ENCODE peak calls at places on chromosome 14, in ten cellular contexts. One of them, this sample, is unnamed.

GRCh38 chr14:50347521-50347920 is 35.4 kb downstream of the DMAC2L start:
- DNase-seq in neural progenitor cell: no peak
- DNase-seq in left lung: no peak
- DNase-seq in body of pancreas: peak; percentile 28
- DNase-seq in IMR-90: peak; percentile 69
- DNase-seq in HepG2: no peak
- DNase-seq in cardiac muscle cell: peak; percentile 75
- DNase-seq in lower lobe of right lung: no peak
- DNase-seq in suprapubic skin: no peak
- DNase-seq in HCT116: no peak
- DNase-seq in this sample: no peak

GRCh38 chr14:35533357-35534129 is 421 bp upstream of the INSM2 start:
- DNase-seq in HepG2: peak; percentile 70
- DNase-seq in left lung: peak; percentile 89
- DNase-seq in suprapubic skin: no peak
- DNase-seq in IMR-90: peak; percentile 34
- DNase-seq in HCT116: no peak
- DNase-seq in neural progenitor cell: peak; percentile 96
- DNase-seq in lower lobe of right lung: peak; percentile 62
- DNase-seq in cardiac muscle cell: peak; percentile 63
- DNase-seq in body of pancreas: peak; percentile 75
- DNase-seq in this sample: peak; percentile 81

GRCh38 chr14:57725399-57726077 is 140.4 kb downstream of the SLC35F4 start:
- DNase-seq in IMR-90: no peak
- DNase-seq in suprapubic skin: no peak
- DNase-seq in cardiac muscle cell: peak; percentile 72
- DNase-seq in body of pancreas: no peak
- DNase-seq in left lung: no peak
- DNase-seq in HCT116: peak; percentile 53
- DNase-seq in HepG2: peak; percentile 1
- DNase-seq in neural progenitor cell: no peak
- DNase-seq in lower lobe of right lung: no peak
- DNase-seq in this sample: no peak

GRCh38 chr14:99273724-99274345 is 1.8 kb upstream of the BCL11B start:
- DNase-seq in cardiac muscle cell: peak; percentile 38
- DNase-seq in left lung: peak; percentile 73
- DNase-seq in neural progenitor cell: no peak
- DNase-seq in HCT116: no peak
- DNase-seq in HepG2: peak; percentile 14
- DNase-seq in suprapubic skin: peak; percentile 81
- DNase-seq in lower lobe of right lung: no peak
- DNase-seq in IMR-90: no peak
- DNase-seq in body of pancreas: no peak
- DNase-seq in this sample: no peak

GRCh38 chr14:54338696-54339317 is 58.0 kb upstream of the CDKN3 start:
- DNase-seq in neural progenitor cell: peak; percentile 63
- DNase-seq in HepG2: no peak
- DNase-seq in left lung: no peak
- DNase-seq in IMR-90: peak; percentile 57
- DNase-seq in cardiac muscle cell: peak; percentile 80
- DNase-seq in lower lobe of right lung: no peak
- DNase-seq in suprapubic skin: no peak
- DNase-seq in HCT116: peak; percentile 55
- DNase-seq in body of pancreas: no peak
- DNase-seq in this sample: no peak

GRCh38 chr14:77804592-77804991 is 4.7 kb downstream of the ADCK1 start:
- DNase-seq in cardiac muscle cell: peak; percentile 29
- DNase-seq in body of pancreas: no peak
- DNase-seq in suprapubic skin: no peak
- DNase-seq in HepG2: peak; percentile 27
- DNase-seq in neural progenitor cell: peak; percentile 71
- DNase-seq in IMR-90: no peak
- DNase-seq in left lung: no peak
- DNase-seq in HCT116: no peak
- DNase-seq in lower lobe of right lung: no peak
- DNase-seq in this sample: no peak

GRCh38 chr14:76257111-76257803 is 105.5 kb downstream of the GPATCH2L start:
- DNase-seq in HCT116: no peak
- DNase-seq in IMR-90: no peak
- DNase-seq in suprapubic skin: no peak
- DNase-seq in neural progenitor cell: no peak
- DNase-seq in HepG2: no peak
- DNase-seq in body of pancreas: no peak
- DNase-seq in left lung: no peak
- DNase-seq in lower lobe of right lung: no peak
- DNase-seq in cardiac muscle cell: peak; percentile 88
- DNase-seq in this sample: no peak

GRCh38 chr14:77271113-77271710 is at the start of gene NGB:
- DNase-seq in IMR-90: no peak
- DNase-seq in cardiac muscle cell: no peak
- DNase-seq in neural progenitor cell: peak; percentile 56
- DNase-seq in HCT116: no peak
- DNase-seq in HepG2: no peak
- DNase-seq in left lung: no peak
- DNase-seq in suprapubic skin: no peak
- DNase-seq in lower lobe of right lung: no peak
- DNase-seq in body of pancreas: no peak
- DNase-seq in this sample: no peak

GRCh38 chr14:56659964-56660551 is 80.5 kb downstream of the TMEM260 start:
- DNase-seq in HCT116: peak; percentile 32
- DNase-seq in HepG2: peak; percentile 50
- DNase-seq in cardiac muscle cell: peak; percentile 60
- DNase-seq in left lung: no peak
- DNase-seq in suprapubic skin: no peak
- DNase-seq in neural progenitor cell: peak; percentile 62
- DNase-seq in body of pancreas: no peak
- DNase-seq in lower lobe of right lung: no peak
- DNase-seq in IMR-90: peak; percentile 62
- DNase-seq in this sample: no peak

GRCh38 chr14:44775248-44775647 is 186.5 kb downstream of the KLHL28 start:
- DNase-seq in body of pancreas: no peak
- DNase-seq in suprapubic skin: no peak
- DNase-seq in cardiac muscle cell: no peak
- DNase-seq in HCT116: no peak
- DNase-seq in neural progenitor cell: no peak
- DNase-seq in IMR-90: no peak
- DNase-seq in left lung: no peak
- DNase-seq in HepG2: no peak
- DNase-seq in lower lobe of right lung: no peak
- DNase-seq in this sample: no peak

DNA sequence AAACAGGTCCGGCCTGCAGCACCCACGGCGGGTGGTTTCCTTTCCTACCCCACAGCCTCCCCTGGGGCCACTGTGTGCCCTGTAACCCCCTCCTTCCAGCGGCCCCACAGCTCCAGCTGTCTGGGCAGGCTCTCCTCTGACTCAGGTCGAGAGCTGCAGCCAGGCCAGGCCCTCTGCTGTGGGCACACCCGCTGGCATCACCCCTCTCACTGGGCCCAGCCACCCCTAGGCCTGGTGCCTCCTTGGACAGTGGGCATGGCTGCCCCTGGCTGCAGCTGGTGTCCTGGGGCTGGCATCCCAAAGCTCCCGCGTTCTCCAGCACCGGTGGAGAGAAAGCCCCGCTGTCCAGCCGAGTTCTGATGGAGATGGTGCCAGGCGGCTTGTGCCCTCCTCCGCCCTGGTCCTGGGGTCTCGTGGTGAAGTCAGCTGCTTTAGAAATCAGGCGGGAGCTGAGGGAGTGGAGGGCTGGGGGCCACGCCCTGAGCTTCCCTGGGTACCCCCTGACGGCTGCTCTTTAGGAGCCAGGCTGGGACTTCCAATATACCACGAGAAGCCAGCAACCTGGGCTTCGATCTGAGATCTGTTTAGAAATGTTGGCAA is 114.9 kb downstream of the KIF26A start:
- DNase-seq in HCT116: no peak
- DNase-seq in lower lobe of right lung: peak; percentile 39
- DNase-seq in suprapubic skin: no peak
- DNase-seq in HepG2: no peak
- DNase-seq in left lung: peak; percentile 73
- DNase-seq in IMR-90: no peak
- DNase-seq in cardiac muscle cell: no peak
- DNase-seq in body of pancreas: no peak
- DNase-seq in neural progenitor cell: no peak
- DNase-seq in this sample: no peak
- H3K9me3 ChIP-seq in HCT116: no peaks in the 10 kb centered on the region
- H3K9me3 ChIP-seq in lower lobe of right lung: no peaks in the 10 kb centered on the region
- H3K9me3 ChIP-seq in suprapubic skin: no peaks in the 10 kb centered on the region
- H3K9me3 ChIP-seq in HepG2: no peaks in the 10 kb centered on the region
- H3K9me3 ChIP-seq in left lung: no peaks in the 10 kb centered on the region
- H3K9me3 ChIP-seq in IMR-90: peaks cover 52% of the 10 kb centered on the region
- H3K9me3 ChIP-seq in cardiac muscle cell: no peaks in the 10 kb centered on the region
- H3K9me3 ChIP-seq in body of pancreas: no peaks in the 10 kb centered on the region
- H3K9me3 ChIP-seq in neural progenitor cell: no peaks in the 10 kb centered on the region
- H3K9me3 ChIP-seq in this sample: no peaks in the 10 kb centered on the region

GRCh38 chr14:71266994-71267636 is 359.9 kb downstream of the PCNX1 start:
- DNase-seq in left lung: no peak
- DNase-seq in IMR-90: peak; percentile 81
- DNase-seq in neural progenitor cell: no peak
- DNase-seq in cardiac muscle cell: peak; percentile 55
- DNase-seq in body of pancreas: no peak
- DNase-seq in HepG2: no peak
- DNase-seq in suprapubic skin: no peak
- DNase-seq in lower lobe of right lung: no peak
- DNase-seq in HCT116: no peak
- DNase-seq in this sample: no peak

GRCh38 chr14:71264260-71264659 is 357.0 kb downstream of the PCNX1 start:
- DNase-seq in lower lobe of right lung: no peak
- DNase-seq in body of pancreas: no peak
- DNase-seq in neural progenitor cell: no peak
- DNase-seq in cardiac muscle cell: no peak
- DNase-seq in HCT116: no peak
- DNase-seq in suprapubic skin: no peak
- DNase-seq in IMR-90: no peak
- DNase-seq in HepG2: no peak
- DNase-seq in left lung: no peak
- DNase-seq in this sample: no peak

GRCh38 chr14:71262466-71262865 is 355.2 kb downstream of the PCNX1 start:
- DNase-seq in left lung: no peak
- DNase-seq in HepG2: no peak
- DNase-seq in HCT116: no peak
- DNase-seq in cardiac muscle cell: no peak
- DNase-seq in body of pancreas: no peak
- DNase-seq in neural progenitor cell: no peak
- DNase-seq in lower lobe of right lung: no peak
- DNase-seq in suprapubic skin: no peak
- DNase-seq in IMR-90: no peak
- DNase-seq in this sample: no peak

GRCh38 chr14:71271166-71271945 is 364.1 kb downstream of the PCNX1 start:
- DNase-seq in lower lobe of right lung: no peak
- DNase-seq in cardiac muscle cell: no peak
- DNase-seq in body of pancreas: no peak
- DNase-seq in left lung: no peak
- DNase-seq in HepG2: no peak
- DNase-seq in neural progenitor cell: no peak
- DNase-seq in IMR-90: no peak
- DNase-seq in suprapubic skin: no peak
- DNase-seq in HCT116: no peak
- DNase-seq in this sample: no peak

GRCh38 chr14:71267691-71268090 is 360.4 kb downstream of the PCNX1 start:
- DNase-seq in suprapubic skin: no peak
- DNase-seq in HepG2: no peak
- DNase-seq in HCT116: no peak
- DNase-seq in body of pancreas: no peak
- DNase-seq in lower lobe of right lung: no peak
- DNase-seq in cardiac muscle cell: peak; percentile 33
- DNase-seq in neural progenitor cell: no peak
- DNase-seq in left lung: no peak
- DNase-seq in IMR-90: peak; percentile 24
- DNase-seq in this sample: no peak
- H3K4me3 ChIP-seq in suprapubic skin: no peak overlapping the region
- H3K4me3 ChIP-seq in HepG2: no peak overlapping the region
- H3K4me3 ChIP-seq in HCT116: no peak overlapping the region
- H3K4me3 ChIP-seq in body of pancreas: no peak overlapping the region
- H3K4me3 ChIP-seq in lower lobe of right lung: peak overlapping the region; percentile 32
- H3K4me3 ChIP-seq in cardiac muscle cell: no peak overlapping the region
- H3K4me3 ChIP-seq in neural progenitor cell: no peak overlapping the region
- H3K4me3 ChIP-seq in left lung: no peak overlapping the region
- H3K4me3 ChIP-seq in IMR-90: no peak overlapping the region
- H3K4me3 ChIP-seq in this sample: peak overlapping the region; percentile 10

DNA sequence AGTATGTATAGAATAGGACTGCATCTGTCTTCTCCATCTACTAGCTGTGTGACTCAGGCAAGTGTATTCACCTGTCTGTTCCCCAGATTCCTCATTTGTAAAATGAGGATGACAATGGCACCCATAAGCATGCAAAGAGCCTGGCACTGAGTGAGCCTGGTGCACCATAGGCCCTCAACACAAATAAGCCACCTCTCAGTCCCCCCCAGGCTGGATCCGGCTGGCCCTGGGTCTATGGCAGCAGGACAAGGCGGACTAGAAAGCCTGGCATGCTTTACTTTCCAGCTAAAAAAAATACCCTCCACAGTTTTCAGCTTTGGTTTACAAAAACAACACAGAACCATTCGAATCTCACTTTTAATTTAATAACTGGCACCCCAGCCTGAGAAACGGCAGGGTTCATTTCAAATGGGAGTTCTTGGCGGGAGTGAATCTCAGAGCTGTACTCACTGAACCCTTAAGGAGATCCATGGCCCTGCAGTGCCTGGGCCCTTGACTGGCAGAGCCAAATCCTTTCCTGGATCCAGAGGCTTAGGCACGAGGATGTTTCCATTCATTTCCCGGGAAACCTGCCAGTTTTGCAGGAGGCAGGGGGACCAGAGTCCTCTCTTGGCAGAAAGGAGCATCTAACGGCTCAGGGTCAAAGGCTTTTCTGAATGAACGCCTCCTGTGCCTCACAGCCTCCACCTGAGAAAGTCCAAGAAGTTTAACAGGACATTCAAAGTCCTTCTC is 17.7 kb downstream of the SYNE3 start:
- DNase-seq in body of pancreas: no peak
- DNase-seq in HepG2: no peak
- DNase-seq in HCT116: no peak
- DNase-seq in left lung: no peak
- DNase-seq in IMR-90: peak; percentile 48
- DNase-seq in suprapubic skin: no peak
- DNase-seq in neural progenitor cell: no peak
- DNase-seq in cardiac muscle cell: peak; percentile 31
- DNase-seq in lower lobe of right lung: no peak
- DNase-seq in this sample: peak; percentile 51
- H3K4me1 ChIP-seq in body of pancreas: peaks cover 9% of the 10 kb centered on the region
- H3K4me1 ChIP-seq in HepG2: peaks cover 77% of the 10 kb centered on the region
- H3K4me1 ChIP-seq in HCT116: no peaks in the 10 kb centered on the region
- H3K4me1 ChIP-seq in left lung: peaks cover 86% of the 10 kb centered on the region
- H3K4me1 ChIP-seq in IMR-90: peaks cover 32% of the 10 kb centered on the region
- H3K4me1 ChIP-seq in suprapubic skin: peaks cover 82% of the 10 kb centered on the region
- H3K4me1 ChIP-seq in neural progenitor cell: peaks cover 6% of the 10 kb centered on the region
- H3K4me1 ChIP-seq in cardiac muscle cell: peaks cover 31% of the 10 kb centered on the region
- H3K4me1 ChIP-seq in lower lobe of right lung: peaks cover 56% of the 10 kb centered on the region
- H3K4me1 ChIP-seq in this sample: peaks cover 20% of the 10 kb centered on the region

DNA sequence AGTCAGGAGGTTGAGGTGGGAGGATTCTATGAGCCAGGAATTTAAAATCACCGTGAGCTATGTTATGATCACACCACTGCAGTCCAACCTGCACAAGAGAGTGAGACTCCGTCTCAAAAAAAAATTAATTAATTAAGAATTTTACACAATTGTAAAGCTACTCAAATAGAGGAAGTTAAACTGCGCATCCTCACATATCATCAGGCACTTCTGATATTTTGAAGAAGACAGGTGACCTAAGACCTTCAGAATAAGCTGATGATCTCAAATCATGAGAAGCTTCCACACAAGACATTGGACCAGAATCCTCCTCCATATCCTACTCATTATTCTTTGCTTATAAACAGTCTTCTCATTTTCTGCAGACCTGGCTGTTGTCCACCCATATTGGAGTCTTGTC is 800.9 kb downstream of the TMEM121 start:
- DNase-seq in suprapubic skin: no peak
- DNase-seq in body of pancreas: no peak
- DNase-seq in cardiac muscle cell: no peak
- DNase-seq in IMR-90: no peak
- DNase-seq in left lung: no peak
- DNase-seq in HepG2: no peak
- DNase-seq in lower lobe of right lung: no peak
- DNase-seq in HCT116: no peak
- DNase-seq in neural progenitor cell: no peak
- DNase-seq in this sample: no peak
- H3K9me3 ChIP-seq in suprapubic skin: no peaks in the 10 kb centered on the region
- H3K9me3 ChIP-seq in body of pancreas: no peaks in the 10 kb centered on the region
- H3K9me3 ChIP-seq in cardiac muscle cell: no peaks in the 10 kb centered on the region
- H3K9me3 ChIP-seq in IMR-90: peaks cover 14% of the 10 kb centered on the region
- H3K9me3 ChIP-seq in left lung: no peaks in the 10 kb centered on the region
- H3K9me3 ChIP-seq in HepG2: no peaks in the 10 kb centered on the region
- H3K9me3 ChIP-seq in lower lobe of right lung: no peaks in the 10 kb centered on the region
- H3K9me3 ChIP-seq in HCT116: no peaks in the 10 kb centered on the region
- H3K9me3 ChIP-seq in neural progenitor cell: peaks cover 36% of the 10 kb centered on the region
- H3K9me3 ChIP-seq in this sample: no peaks in the 10 kb centered on the region